ENCODE peak calls at places on chromosomes 7 and 10, in nine cellular contexts. T, R, C, V, Y, A, W, P and O are unnamed samples.
A peak's percentile ranks its signal among the peaks of the same experiment; 100 is the strongest.

GRCh38 chr7:77428777-77429231 is 12.7 kb upstream of the GSAP start:
- DNase-seq in T (peak; percentile 16), R (no peak), C (no peak), V (no peak), Y (no peak), A (peak; percentile 5), W (no peak), P (peak; percentile 80), O (no peak)

GRCh38 chr7:82105463-82105862 is 335.6 kb upstream of the HGF start:
- DNase-seq in T (peak; percentile 58), R (no peak), C (no peak), V (no peak), Y (no peak), A (no peak), W (no peak), P (no peak), O (no peak)

GRCh38 chr10:131926743-131927595 is 26.2 kb downstream of the PPP2R2D start:
- DNase-seq in T (no peak), R (no peak), C (no peak), V (no peak), Y (no peak), A (no peak), W (no peak), P (no peak), O (no peak)

GRCh38 chr10:24249829-24250415 is 41.0 kb downstream of the KIAA1217 start:
- DNase-seq in T (peak; percentile 81), R (no peak), C (no peak), V (no peak), Y (no peak), A (no peak), W (peak; percentile 51), P (no peak), O (no peak)

GRCh38 chr10:126239844-126240243 is 148.4 kb downstream of the ADAM12 start:
- DNase-seq in T (no peak), R (no peak), C (no peak), V (no peak), Y (no peak), A (no peak), W (no peak), P (no peak), O (no peak)

GRCh38 chr10:116848032-116848911 is 1.0 kb upstream of the ENO4 start:
- DNase-seq in T (no peak), R (peak; percentile 77), C (peak; percentile 72), V (no peak), Y (no peak), A (no peak), W (no peak), P (no peak), O (no peak)

GRCh38 chr10:61163403-61163802 is 219.4 kb upstream of the RHOBTB1 start:
- DNase-seq in T (no peak), R (no peak), C (no peak), V (no peak), Y (no peak), A (no peak), W (no peak), P (no peak), O (no peak)

GRCh38 chr10:76125900-76126299 is 694.5 kb downstream of the LRMDA start:
- DNase-seq in T (no peak), R (no peak), C (no peak), V (no peak), Y (no peak), A (no peak), W (no peak), P (no peak), O (no peak)

GRCh38 chr7:148650232-148650858 is 48.4 kb upstream of the CUL1 start:
- DNase-seq in T (peak; percentile 62), R (no peak), C (no peak), V (no peak), Y (no peak), A (no peak), W (no peak), P (no peak), O (no peak)

GRCh38 chr7:17233643-17234397 is 64.6 kb upstream of the AHR start:
- DNase-seq in T (peak; percentile 34), R (no peak), C (peak; percentile 58), V (no peak), Y (no peak), A (no peak), W (no peak), P (no peak), O (no peak)

GRCh38 chr10:104582604-104582951 is 58.5 kb upstream of the SORCS3 start:
- DNase-seq in T (no peak), R (no peak), C (peak; percentile 17), V (no peak), Y (no peak), A (no peak), W (no peak), P (no peak), O (no peak)

GRCh38 chr7:32360127-32360526 is 130.1 kb downstream of the LSM5 start:
- DNase-seq in T (no peak), R (no peak), C (no peak), V (no peak), Y (no peak), A (no peak), W (no peak), P (no peak), O (no peak)

DNA sequence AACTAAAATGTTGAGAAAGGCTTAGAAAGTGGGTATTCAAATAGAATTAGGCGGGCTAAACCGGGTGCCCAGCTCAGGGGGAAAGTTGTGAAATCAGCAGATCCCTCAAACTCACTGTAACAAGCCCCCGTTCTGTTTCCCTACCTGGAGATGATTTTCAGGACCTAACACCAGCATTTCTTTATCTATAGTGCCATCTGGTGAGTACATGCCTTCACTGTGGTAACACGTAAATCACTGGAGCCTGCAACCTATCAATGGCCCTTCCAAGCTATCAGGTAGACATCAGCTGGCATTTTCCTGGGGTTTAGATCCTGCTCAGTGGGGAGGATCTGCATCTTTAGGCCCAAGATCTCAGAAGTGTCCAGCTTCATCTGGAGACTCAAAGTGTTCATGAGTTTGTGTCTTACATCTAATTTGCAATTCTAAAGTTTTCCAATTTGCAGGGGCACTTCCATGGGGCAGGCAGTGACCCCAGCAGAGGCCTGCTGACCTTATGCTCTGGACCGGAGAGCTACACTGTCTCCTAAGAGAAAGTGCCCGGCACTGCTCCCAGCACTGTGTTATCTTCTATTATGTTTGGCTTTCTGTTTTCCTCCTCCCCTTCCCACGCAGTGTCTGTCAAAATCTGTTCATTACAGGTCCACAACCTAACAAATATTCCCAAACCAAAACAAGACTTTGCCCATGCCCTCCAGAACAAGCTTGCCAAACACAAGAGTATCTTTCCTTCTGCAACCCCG is 132.5 kb downstream of the LSM5 start:
- DNase-seq in T (no peak), R (peak; percentile 40), C (peak; percentile 28), V (no peak), Y (no peak), A (peak; percentile 13), W (no peak), P (no peak), O (no peak)
- TF ChIP-seq CTCF in T (no peak), R (peak; percentile 1), C (peak; percentile 18), V (peak; percentile 24), Y (no peak), A (no peak), W (no peak), P (no peak), O (no peak)

GRCh38 chr10:69934768-69935167 is 117.9 kb upstream of the MACROH2A2 start:
- DNase-seq in T (no peak), R (no peak), C (no peak), V (no peak), Y (no peak), A (no peak), W (no peak), P (no peak), O (no peak)
- TF ChIP-seq CTCF in T (peak; percentile 7), R (no peak), C (no peak), V (no peak), Y (no peak), A (no peak), W (no peak), P (no peak), O (no peak)

DNA sequence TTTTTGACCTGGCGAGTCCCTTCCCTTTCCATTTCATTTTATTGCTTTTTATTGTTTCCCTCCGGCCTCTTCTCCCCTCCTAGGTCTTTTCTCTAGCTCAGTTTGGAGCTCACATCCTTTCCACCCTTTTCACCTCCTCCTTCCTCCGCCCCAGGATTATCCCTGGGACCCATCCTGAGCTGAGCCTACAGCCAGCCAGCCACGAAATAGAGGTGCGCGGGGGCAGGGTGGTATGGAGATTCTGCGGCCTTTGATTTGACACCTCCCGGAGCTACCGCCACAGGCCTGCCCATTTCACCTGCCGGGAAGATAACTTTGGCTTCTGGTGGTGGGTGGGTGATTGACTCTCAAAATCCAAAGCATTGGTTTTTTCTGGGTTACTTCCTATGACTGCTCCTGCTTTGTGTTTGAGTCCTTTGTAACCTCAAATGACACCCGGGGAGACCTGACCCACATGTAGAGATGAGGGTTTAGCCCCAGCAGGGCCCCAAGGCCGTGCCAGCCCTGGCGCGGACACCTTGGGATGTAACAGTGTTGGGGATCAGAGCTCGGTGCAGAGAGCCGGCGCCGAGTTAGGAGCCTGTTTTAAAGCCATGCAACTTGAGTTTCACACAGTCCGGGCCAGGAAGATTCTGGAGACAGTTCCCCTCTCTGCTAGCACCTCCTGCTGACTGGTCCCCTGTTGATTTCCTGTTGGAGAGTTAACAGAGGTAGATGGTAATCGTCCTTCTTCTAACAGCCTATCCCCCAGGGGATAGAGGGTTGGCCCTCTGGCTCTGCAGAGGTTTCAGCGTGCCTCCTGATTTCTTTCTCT is 1.5 kb downstream of the DUSP5 start:
- DNase-seq in T (peak; percentile 44), R (no peak), C (peak; percentile 82), V (peak; percentile 58), Y (no peak), A (peak; percentile 37), W (peak; percentile 31), P (no peak), O (peak; percentile 54)
- TF ChIP-seq CTCF in T (peak; percentile 17), R (peak; percentile 53), C (peak; percentile 40), V (peak; percentile 40), Y (no peak), A (no peak), W (no peak), P (no peak), O (no peak)

GRCh38 chr10:83965473-83965872 is 173.8 kb upstream of the GHITM start:
- DNase-seq in T (no peak), R (no peak), C (no peak), V (no peak), Y (no peak), A (no peak), W (no peak), P (no peak), O (no peak)
- TF ChIP-seq CTCF in T (no peak), R (no peak), C (peak; percentile 2), V (no peak), Y (no peak), A (no peak), W (no peak), P (no peak), O (no peak)

GRCh38 chr7:117385340-117386124 is 41.8 kb downstream of the ASZ1 start:
- DNase-seq in T (peak; percentile 41), R (peak; percentile 7), C (peak; percentile 48), V (no peak), Y (no peak), A (no peak), W (no peak), P (no peak), O (no peak)
- TF ChIP-seq CTCF in T (peak; percentile 52), R (peak; percentile 42), C (peak; percentile 35), V (peak; percentile 48), Y (peak; percentile 31), A (no peak), W (no peak), P (peak; percentile 27), O (no peak)

GRCh38 chr10:2081501-2081900 is 344.2 kb upstream of the ADARB2 start:
- DNase-seq in T (no peak), R (no peak), C (peak; percentile 45), V (no peak), Y (no peak), A (peak; percentile 11), W (no peak), P (no peak), O (no peak)
- TF ChIP-seq CTCF in T (no peak), R (no peak), C (peak; percentile 6), V (no peak), Y (no peak), A (no peak), W (no peak), P (no peak), O (no peak)

GRCh38 chr7:76257973-76258372 is 44.5 kb upstream of the HSPB1 start:
- DNase-seq in T (no peak), R (no peak), C (no peak), V (no peak), Y (no peak), A (no peak), W (no peak), P (no peak), O (no peak)
- TF ChIP-seq CTCF in T (no peak), R (no peak), C (no peak), V (no peak), Y (no peak), A (no peak), W (no peak), P (no peak), O (no peak)